ENCODE peak calls at places on chromosome 15, in four cellular contexts. F is GM12878, B is HepG2, Z is SK-N-SH. V is an unnamed sample.

GRCh38 chr15:70054366-70054765 is 43.4 kb downstream of the TLE3 start:
- DNase-seq in F (no peak), B (no peak), Z (no peak), V (no peak)

GRCh38 chr15:70954176-70954575 is 61.5 kb downstream of the LRRC49 start:
- DNase-seq in F (no peak), B (no peak), Z (no peak), V (no peak)

GRCh38 chr15:101039461-101039860 is 120.3 kb downstream of the LRRK1 start:
- DNase-seq in F (no peak), B (no peak), Z (no peak), V (no peak)

GRCh38 chr15:40439461-40440299 is 1.1 kb upstream of the BAHD1 start:
- DNase-seq in F (no peak), B (peak; percentile 34), Z (peak; percentile 71), V (peak; percentile 81)

GRCh38 chr15:70121656-70122297 is 24.1 kb upstream of the TLE3 start:
- DNase-seq in F (no peak), B (no peak), Z (no peak), V (no peak)

GRCh38 chr15:83358972-83359564 is 74.6 kb upstream of the BNC1 start:
- DNase-seq in F (no peak), B (no peak), Z (no peak), V (no peak)

GRCh38 chr15:82910721-82911120 is 41.8 kb downstream of the HOMER2 start:
- DNase-seq in F (no peak), B (no peak), Z (no peak), V (no peak)

GRCh38 chr15:95804484-95804883 is 526.0 kb upstream of the NR2F2 start:
- DNase-seq in F (no peak), B (no peak), Z (no peak), V (no peak)

GRCh38 chr15:40845036-40845435 is 1.2 kb downstream of the SPINT1 start:
- DNase-seq in F (no peak), B (no peak), Z (no peak), V (no peak)

GRCh38 chr15:84810073-84810840 is 6.9 kb upstream of the ALPK3 start:
- DNase-seq in F (no peak), B (no peak), Z (no peak), V (no peak)

GRCh38 chr15:68313501-68314390 is 36.2 kb downstream of the FEM1B start:
- DNase-seq in F (no peak), B (no peak), Z (peak; percentile 18), V (no peak)
- TF ChIP-seq USF2 in F (no peak), B (no peak), Z (no peak), V (no peak)

GRCh38 chr15:25783607-25784131 is 79.5 kb downstream of the ATP10A start:
- DNase-seq in F (no peak), B (no peak), Z (no peak), V (peak; percentile 57)
- TF ChIP-seq SIN3A in F (no peak), B (no peak), Z (no peak), V (no peak)

GRCh38 chr15:65033659-65034269 is 4.3 kb upstream of the MTFMT start:
- DNase-seq in F (no peak), B (peak; percentile 63), Z (peak; percentile 47), V (peak; percentile 39)
- TF ChIP-seq USF2 in F (peak; percentile 41), B (peak; percentile 34), Z (no peak), V (peak; percentile 75)

GRCh38 chr15:78104566-78105500 is 12.5 kb downstream of the SH2D7 start:
- DNase-seq in F (no peak), B (no peak), Z (no peak), V (no peak)
- TF ChIP-seq SIN3A in F (no peak), B (no peak), Z (no peak), V (no peak)

GRCh38 chr15:78148392-78149067 is 632 bp upstream of the IDH3A start:
- DNase-seq in F (no peak), B (no peak), Z (no peak), V (no peak)

GRCh38 chr15:78146437-78147154 is 2.6 kb upstream of the IDH3A start:
- DNase-seq in F (no peak), B (no peak), Z (no peak), V (no peak)

GRCh38 chr15:78147566-78147965 is 1.6 kb upstream of the IDH3A start:
- DNase-seq in F (no peak), B (no peak), Z (no peak), V (no peak)

GRCh38 chr15:78149068-78149804 is at the start of gene IDH3A:
- DNase-seq in F (peak; percentile 80), B (peak; percentile 88), Z (peak; percentile 100), V (peak; percentile 99)

DNA sequence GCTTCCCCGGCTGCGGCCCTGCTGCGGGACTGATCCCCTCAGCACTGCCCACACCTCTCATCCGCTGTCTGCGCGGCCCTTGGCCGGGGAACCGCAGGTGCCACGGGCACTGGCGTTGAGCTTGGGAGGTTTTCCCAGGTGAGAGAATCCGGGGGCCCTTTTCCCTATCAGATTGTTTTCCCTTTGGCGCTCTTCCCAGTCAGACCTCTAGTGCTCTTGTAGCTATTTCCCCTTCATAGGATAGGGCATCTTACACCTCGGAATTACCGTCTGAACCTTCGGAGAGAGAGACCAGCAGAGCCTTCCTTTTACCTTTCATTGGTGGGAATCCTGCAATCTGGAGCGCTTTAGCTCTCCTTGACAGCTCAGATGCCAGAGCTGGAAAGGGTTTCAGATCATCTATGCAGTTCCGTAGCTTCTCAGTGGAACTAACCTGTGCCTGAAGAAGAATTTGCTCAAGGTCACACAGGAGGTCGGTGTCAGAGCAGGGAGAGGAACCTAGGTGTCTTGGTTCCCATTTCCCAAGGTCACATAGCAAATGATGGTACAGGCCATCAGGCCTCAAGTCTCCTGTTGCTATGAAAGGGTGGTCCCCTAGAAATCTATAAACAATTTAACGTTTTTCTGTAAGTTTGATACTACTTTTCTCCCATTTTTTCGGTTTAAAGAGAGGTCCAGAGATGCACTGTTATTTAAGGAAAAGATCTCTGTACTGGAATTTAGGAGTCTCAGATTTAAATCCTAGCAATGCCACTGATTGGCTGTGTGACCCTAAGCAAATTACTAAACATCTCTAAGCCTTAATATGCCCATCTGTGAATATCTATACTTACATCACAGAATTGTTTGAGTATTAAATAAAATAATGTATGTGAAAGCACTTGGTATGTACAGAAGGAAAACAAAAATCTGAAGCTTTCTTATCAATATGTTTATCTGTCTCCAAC is 916 bp downstream of the IDH3A start:
- DNase-seq in F (no peak), B (peak; percentile 25), Z (no peak), V (no peak)
- TF ChIP-seq USF2 in F (no peak), B (no peak), Z (no peak), V (no peak)

GRCh38 chr15:98596885-98597343 is 51.4 kb upstream of the IGF1R start:
- DNase-seq in F (no peak), B (no peak), Z (no peak), V (no peak)
- TF ChIP-seq SIN3A in F (no peak), B (no peak), Z (no peak), V (no peak)

V was measured in K562.